ENCODE peak calls at places on chromosomes 5 and 9, in four cellular contexts. H, T, C and K are unnamed samples.
A peak's percentile ranks its signal among the peaks of the same experiment; 100 is the strongest.

GRCh38 chr5:56168066-56168478 is 65.1 kb downstream of the ANKRD55 start:
- DNase-seq in H (no peak), T (no peak), C (no peak), K (no peak)

GRCh38 chr5:139565411-139566305 is 4.5 kb downstream of the UBE2D2 start:
- DNase-seq in H (no peak), T (no peak), C (no peak), K (no peak)

GRCh38 chr5:27598576-27598975 is 560.2 kb upstream of the CDH9 start:
- DNase-seq in H (no peak), T (no peak), C (no peak), K (no peak)

GRCh38 chr5:2131826-2132496 is 249.2 kb upstream of the IRX4 start:
- DNase-seq in H (no peak), T (no peak), C (no peak), K (no peak)

GRCh38 chr9:73054091-73054490 is 97.6 kb upstream of the ANXA1 start:
- DNase-seq in H (no peak), T (no peak), C (no peak), K (no peak)

GRCh38 chr5:131112424-131112823 is 52.6 kb downstream of the HINT1 start:
- DNase-seq in H (no peak), T (no peak), C (no peak), K (no peak)

GRCh38 chr9:115850548-115851304 is 302.9 kb upstream of the PAPPA start:
- DNase-seq in H (no peak), T (no peak), C (no peak), K (no peak)

GRCh38 chr5:3596261-3596825 is 711 bp downstream of the IRX1 start:
- DNase-seq in H (no peak), T (no peak), C (peak; percentile 22), K (no peak)

GRCh38 chr5:157816682-157817268 is 42.2 kb downstream of the CLINT1 start:
- DNase-seq in H (no peak), T (no peak), C (no peak), K (no peak)

GRCh38 chr5:36692791-36693763 is 86.7 kb downstream of the SLC1A3 start:
- DNase-seq in H (no peak), T (peak; percentile 66), C (peak; percentile 90), K (peak; percentile 86)

GRCh38 chr5:160787247-160787646 is 64.8 kb downstream of the ATP10B start:
- DNase-seq in H (no peak), T (no peak), C (peak; percentile 56), K (no peak)

GRCh38 chr9:6226696-6227095 is 11.1 kb downstream of the IL33 start:
- DNase-seq in H (no peak), T (peak; percentile 5), C (no peak), K (no peak)

GRCh38 chr9:112752334-112753110 is 2.0 kb downstream of the SNX30 start:
- DNase-seq in H (no peak), T (no peak), C (no peak), K (no peak)

GRCh38 chr9:112751059-112751795 is 667 bp downstream of the SNX30 start:
- DNase-seq in H (no peak), T (peak; percentile 31), C (peak; percentile 75), K (peak; percentile 69)

GRCh38 chr9:112750111-112750766 is at the start of gene SNX30:
- DNase-seq in H (no peak), T (peak; percentile 85), C (peak; percentile 95), K (peak; percentile 94)

GRCh38 chr9:112748041-112748440 is 2.5 kb upstream of the SNX30 start:
- DNase-seq in H (no peak), T (no peak), C (no peak), K (no peak)

GRCh38 chr9:112750767-112751058 is 153 bp downstream of the SNX30 start:
- DNase-seq in H (no peak), T (peak; percentile 6), C (no peak), K (no peak)
- H3K4me1 ChIP-seq in H (peaks cover 6% of the 10 kb centered on the region), T (no peaks in the 10 kb centered on the region), C (peaks cover 38% of the 10 kb centered on the region), K (peaks cover 48% of the 10 kb centered on the region)

GRCh38 chr5:174409971-174410370 is 314.4 kb upstream of the MSX2 start:
- DNase-seq in H (no peak), T (no peak), C (no peak), K (no peak)

GRCh38 chr5:174410716-174411512 is 313.5 kb upstream of the MSX2 start:
- DNase-seq in H (no peak), T (no peak), C (no peak), K (no peak)

GRCh38 chr5:174412374-174412773 is 312.0 kb upstream of the MSX2 start:
- DNase-seq in H (no peak), T (no peak), C (no peak), K (no peak)

GRCh38 chr5:174411513-174411819 is 312.9 kb upstream of the MSX2 start:
- DNase-seq in H (no peak), T (no peak), C (no peak), K (no peak)

DNA sequence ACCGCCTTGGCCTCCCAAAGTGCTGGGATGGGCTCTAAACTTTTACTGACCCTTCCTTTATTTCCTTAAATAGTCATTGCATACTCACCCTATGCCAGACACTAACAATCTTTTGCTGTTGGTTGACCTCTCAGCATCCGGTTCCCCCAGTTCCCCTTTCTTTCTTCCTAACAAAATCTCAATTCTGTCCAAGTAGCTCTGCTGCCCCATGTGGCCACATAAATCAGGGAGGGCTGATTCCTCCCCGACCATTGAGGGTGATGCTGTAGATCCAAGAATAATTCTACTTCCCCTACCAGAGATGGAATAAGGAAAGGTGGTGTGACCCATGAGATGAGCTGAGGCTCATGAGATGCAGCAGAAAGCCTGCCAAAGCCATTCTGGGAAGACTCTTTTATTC is 315.3 kb upstream of the MSX2 start:
- DNase-seq in H (no peak), T (no peak), C (no peak), K (no peak)
- TF ChIP-seq CTCF in H (peak; percentile 52), T (no peak), C (no peak), K (no peak)

GRCh38 chr9:69198526-69199250 is 24.6 kb downstream of the TJP2 start:
- DNase-seq in H (no peak), T (no peak), C (no peak), K (no peak)
- H3K4me1 ChIP-seq in H (no peaks in the 10 kb centered on the region), T (peaks cover 2% of the 10 kb centered on the region), C (peaks cover 13% of the 10 kb centered on the region), K (peaks cover 23% of the 10 kb centered on the region)

DNA sequence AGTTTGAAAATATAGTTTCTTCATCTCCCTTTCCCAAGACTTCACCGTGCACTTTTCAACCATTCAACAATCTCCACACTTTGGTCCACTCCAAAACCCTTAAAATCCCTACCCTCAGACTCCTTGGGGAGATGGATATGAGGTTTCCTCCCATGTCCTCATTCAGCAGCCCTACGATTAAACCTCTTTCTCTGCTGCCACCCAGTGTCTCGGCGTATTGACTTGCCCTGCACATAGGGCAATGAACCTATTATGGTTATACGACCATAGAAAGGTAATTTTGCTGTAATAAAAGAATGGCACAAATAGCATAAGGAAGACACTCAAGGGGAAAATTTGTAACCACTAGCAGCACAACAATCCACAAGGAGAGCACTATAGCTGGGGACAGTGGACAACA is 803.5 kb downstream of the TLE1 start:
- DNase-seq in H (no peak), T (no peak), C (peak; percentile 4), K (no peak)
- TF ChIP-seq CTCF in H (peak; percentile 25), T (no peak), C (peak; percentile 13), K (no peak)

DNA sequence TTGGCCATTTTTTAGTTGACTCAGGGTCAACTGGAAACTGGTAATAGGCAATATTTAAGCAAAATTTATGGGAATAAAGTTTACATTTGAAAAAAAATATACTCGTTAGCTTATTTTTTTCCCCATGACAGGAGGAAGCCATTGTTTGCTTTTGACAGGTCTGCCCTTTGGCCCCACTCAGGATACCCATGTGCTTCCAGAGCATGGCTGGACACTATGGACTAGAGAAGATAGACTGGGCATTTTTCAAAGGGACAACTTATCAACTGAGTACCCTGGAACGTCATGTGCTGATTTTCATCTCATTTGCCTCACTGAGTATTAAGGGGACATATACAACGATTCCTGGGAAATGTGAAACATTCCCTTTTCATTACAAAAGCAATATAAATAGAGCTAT is 83.1 kb upstream of the SMIM32 start:
- DNase-seq in H (no peak), T (no peak), C (no peak), K (no peak)
- H3K4me1 ChIP-seq in H (no peaks in the 10 kb centered on the region), T (no peaks in the 10 kb centered on the region), C (peaks cover 6% of the 10 kb centered on the region), K (no peaks in the 10 kb centered on the region)

GRCh38 chr9:121266906-121267650 is 884 bp upstream of the GSN start:
- DNase-seq in H (no peak), T (no peak), C (no peak), K (no peak)

GRCh38 chr9:121268598-121269029 is 652 bp downstream of the GSN start:
- DNase-seq in H (no peak), T (no peak), C (no peak), K (no peak)

GRCh38 chr9:121266356-121266755 is 1.6 kb upstream of the GSN start:
- DNase-seq in H (no peak), T (no peak), C (no peak), K (no peak)

GRCh38 chr9:121269030-121269887 is 1.3 kb downstream of the GSN start:
- DNase-seq in H (no peak), T (peak; percentile 52), C (peak; percentile 47), K (no peak)

GRCh38 chr9:121267689-121268597 is at the start of gene GSN:
- DNase-seq in H (no peak), T (peak; percentile 80), C (peak; percentile 92), K (peak; percentile 87)
- TF ChIP-seq CTCF in H (no peak), T (no peak), C (no peak), K (peak; percentile 28)

GRCh38 chr9:70260606-70261005 is 1.8 kb downstream of the SMC5 start:
- DNase-seq in H (no peak), T (no peak), C (no peak), K (no peak)

GRCh38 chr9:70258692-70259511 is at the start of gene SMC5:
- DNase-seq in H (no peak), T (peak; percentile 90), C (peak; percentile 97), K (peak; percentile 92)

GRCh38 chr9:70261131-70261870 is 2.5 kb downstream of the SMC5 start:
- DNase-seq in H (no peak), T (no peak), C (no peak), K (no peak)

GRCh38 chr9:70259512-70259802 is 679 bp downstream of the SMC5 start:
- DNase-seq in H (no peak), T (no peak), C (no peak), K (no peak)

DNA sequence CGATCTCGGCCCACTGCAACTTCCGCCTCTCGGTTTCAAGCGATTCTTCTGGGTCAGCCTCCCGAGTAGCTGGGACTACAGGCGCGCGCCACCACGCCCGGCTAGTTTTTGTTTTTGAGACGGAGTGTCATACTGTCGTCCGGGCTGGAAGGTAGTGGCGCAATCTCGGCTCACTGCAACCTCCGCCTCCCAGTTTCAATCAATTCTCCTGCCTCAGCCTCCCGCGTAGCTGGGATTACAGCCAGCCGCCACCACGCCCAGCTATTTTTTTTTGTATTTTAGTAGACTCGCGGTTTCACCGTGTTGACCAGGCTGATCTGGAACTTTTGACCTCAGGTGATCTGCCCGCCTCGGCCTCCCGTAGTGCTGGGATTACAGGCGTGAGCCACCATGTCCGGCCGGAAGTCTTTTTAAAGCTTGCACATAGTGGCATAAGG is 1.2 kb downstream of the SMC5 start:
- DNase-seq in H (no peak), T (no peak), C (peak; percentile 8), K (peak; percentile 49)
- H3K4me1 ChIP-seq in H (peaks cover 12% of the 10 kb centered on the region), T (peaks cover 17% of the 10 kb centered on the region), C (peaks cover 47% of the 10 kb centered on the region), K (peaks cover 56% of the 10 kb centered on the region)